ENCODE peak calls at places on chromosomes 5 and 9, in ten cellular contexts. One of them, this sample, is unnamed.

GRCh38 chr5:173278641-173279040 is 43.6 kb upstream of the NKX2-5 start:
- DNase-seq in tibial artery: no peak
- DNase-seq in SK-N-MC: no peak
- DNase-seq in mammary epithelial cell: no peak
- DNase-seq in testis: no peak
- DNase-seq in GM12878: no peak
- DNase-seq in aorta: no peak
- DNase-seq in naive thymus-derived CD4-positive, alpha-beta T cell: no peak
- DNase-seq in colonic mucosa: no peak
- DNase-seq in ascending aorta: no peak
- DNase-seq in this sample: no peak

GRCh38 chr9:93126151-93126781 is 7.8 kb downstream of the NINJ1 start:
- DNase-seq in SK-N-MC: no peak
- DNase-seq in naive thymus-derived CD4-positive, alpha-beta T cell: peak; percentile 31
- DNase-seq in colonic mucosa: no peak
- DNase-seq in mammary epithelial cell: no peak
- DNase-seq in aorta: peak; percentile 43
- DNase-seq in testis: no peak
- DNase-seq in tibial artery: peak; percentile 17
- DNase-seq in ascending aorta: peak; percentile 57
- DNase-seq in GM12878: no peak
- DNase-seq in this sample: no peak

GRCh38 chr5:11560915-11561697 is 343.1 kb downstream of the CTNND2 start:
- DNase-seq in ascending aorta: no peak
- DNase-seq in mammary epithelial cell: no peak
- DNase-seq in aorta: no peak
- DNase-seq in naive thymus-derived CD4-positive, alpha-beta T cell: no peak
- DNase-seq in colonic mucosa: no peak
- DNase-seq in SK-N-MC: no peak
- DNase-seq in testis: no peak
- DNase-seq in tibial artery: no peak
- DNase-seq in GM12878: no peak
- DNase-seq in this sample: no peak

GRCh38 chr9:107712390-107712789 is 222.8 kb upstream of the KLF4 start:
- DNase-seq in aorta: no peak
- DNase-seq in GM12878: no peak
- DNase-seq in testis: no peak
- DNase-seq in naive thymus-derived CD4-positive, alpha-beta T cell: no peak
- DNase-seq in SK-N-MC: no peak
- DNase-seq in tibial artery: no peak
- DNase-seq in ascending aorta: no peak
- DNase-seq in mammary epithelial cell: peak; percentile 94
- DNase-seq in colonic mucosa: no peak
- DNase-seq in this sample: no peak

GRCh38 chr5:16934123-16934522 is 2.0 kb downstream of the MYO10 start:
- DNase-seq in GM12878: no peak
- DNase-seq in aorta: peak; percentile 71
- DNase-seq in ascending aorta: peak; percentile 66
- DNase-seq in testis: peak; percentile 83
- DNase-seq in colonic mucosa: peak; percentile 90
- DNase-seq in naive thymus-derived CD4-positive, alpha-beta T cell: no peak
- DNase-seq in tibial artery: peak; percentile 37
- DNase-seq in SK-N-MC: peak; percentile 85
- DNase-seq in mammary epithelial cell: peak; percentile 68
- DNase-seq in this sample: no peak

GRCh38 chr5:79146352-79146751 is 34.7 kb downstream of the BHMT start:
- DNase-seq in aorta: no peak
- DNase-seq in SK-N-MC: no peak
- DNase-seq in mammary epithelial cell: peak; percentile 88
- DNase-seq in tibial artery: no peak
- DNase-seq in colonic mucosa: no peak
- DNase-seq in naive thymus-derived CD4-positive, alpha-beta T cell: no peak
- DNase-seq in ascending aorta: no peak
- DNase-seq in testis: no peak
- DNase-seq in GM12878: no peak
- DNase-seq in this sample: no peak

GRCh38 chr5:98248949-98249348 is 524.5 kb upstream of the RGMB start:
- DNase-seq in naive thymus-derived CD4-positive, alpha-beta T cell: no peak
- DNase-seq in GM12878: no peak
- DNase-seq in tibial artery: no peak
- DNase-seq in ascending aorta: no peak
- DNase-seq in SK-N-MC: no peak
- DNase-seq in colonic mucosa: no peak
- DNase-seq in mammary epithelial cell: peak; percentile 63
- DNase-seq in aorta: no peak
- DNase-seq in testis: no peak
- DNase-seq in this sample: no peak

GRCh38 chr9:90162819-90163218 is 479.8 kb downstream of the DIRAS2 start:
- DNase-seq in GM12878: no peak
- DNase-seq in aorta: no peak
- DNase-seq in SK-N-MC: no peak
- DNase-seq in naive thymus-derived CD4-positive, alpha-beta T cell: no peak
- DNase-seq in tibial artery: no peak
- DNase-seq in ascending aorta: no peak
- DNase-seq in testis: no peak
- DNase-seq in colonic mucosa: peak; percentile 53
- DNase-seq in mammary epithelial cell: no peak
- DNase-seq in this sample: no peak

GRCh38 chr5:107516452-107517184 is 154.1 kb downstream of the EFNA5 start:
- DNase-seq in naive thymus-derived CD4-positive, alpha-beta T cell: no peak
- DNase-seq in GM12878: no peak
- DNase-seq in mammary epithelial cell: no peak
- DNase-seq in colonic mucosa: no peak
- DNase-seq in aorta: no peak
- DNase-seq in tibial artery: no peak
- DNase-seq in SK-N-MC: peak; percentile 55
- DNase-seq in testis: no peak
- DNase-seq in ascending aorta: no peak
- DNase-seq in this sample: no peak

GRCh38 chr9:138040446-138041430 is 163.2 kb downstream of the CACNA1B start:
- DNase-seq in SK-N-MC: no peak
- DNase-seq in colonic mucosa: no peak
- DNase-seq in ascending aorta: peak; percentile 33
- DNase-seq in aorta: no peak
- DNase-seq in naive thymus-derived CD4-positive, alpha-beta T cell: no peak
- DNase-seq in GM12878: no peak
- DNase-seq in mammary epithelial cell: no peak
- DNase-seq in testis: peak; percentile 9
- DNase-seq in tibial artery: no peak
- DNase-seq in this sample: no peak

GRCh38 chr9:91812191-91812590 is 137.8 kb downstream of the ROR2 start:
- DNase-seq in SK-N-MC: no peak
- DNase-seq in mammary epithelial cell: no peak
- DNase-seq in colonic mucosa: no peak
- DNase-seq in naive thymus-derived CD4-positive, alpha-beta T cell: no peak
- DNase-seq in tibial artery: no peak
- DNase-seq in testis: no peak
- DNase-seq in aorta: no peak
- DNase-seq in ascending aorta: no peak
- DNase-seq in GM12878: no peak
- DNase-seq in this sample: no peak

GRCh38 chr5:78518365-78519197 is 130.0 kb downstream of the LHFPL2 start:
- DNase-seq in ascending aorta: peak; percentile 90
- DNase-seq in testis: peak; percentile 60
- DNase-seq in colonic mucosa: no peak
- DNase-seq in GM12878: no peak
- DNase-seq in tibial artery: peak; percentile 68
- DNase-seq in aorta: peak; percentile 82
- DNase-seq in naive thymus-derived CD4-positive, alpha-beta T cell: no peak
- DNase-seq in mammary epithelial cell: peak; percentile 92
- DNase-seq in SK-N-MC: no peak
- DNase-seq in this sample: no peak

GRCh38 chr9:4923580-4924544 is 61.2 kb upstream of the JAK2 start:
- DNase-seq in mammary epithelial cell: peak; percentile 28
- DNase-seq in GM12878: no peak
- DNase-seq in naive thymus-derived CD4-positive, alpha-beta T cell: peak; percentile 30
- DNase-seq in testis: peak; percentile 32
- DNase-seq in aorta: no peak
- DNase-seq in ascending aorta: no peak
- DNase-seq in tibial artery: no peak
- DNase-seq in SK-N-MC: no peak
- DNase-seq in colonic mucosa: no peak
- DNase-seq in this sample: no peak

GRCh38 chr5:177435847-177436536 is 9.5 kb downstream of the GRK6 start:
- DNase-seq in mammary epithelial cell: no peak
- DNase-seq in colonic mucosa: no peak
- DNase-seq in naive thymus-derived CD4-positive, alpha-beta T cell: no peak
- DNase-seq in aorta: no peak
- DNase-seq in GM12878: no peak
- DNase-seq in testis: no peak
- DNase-seq in tibial artery: no peak
- DNase-seq in ascending aorta: no peak
- DNase-seq in SK-N-MC: no peak
- DNase-seq in this sample: no peak

DNA sequence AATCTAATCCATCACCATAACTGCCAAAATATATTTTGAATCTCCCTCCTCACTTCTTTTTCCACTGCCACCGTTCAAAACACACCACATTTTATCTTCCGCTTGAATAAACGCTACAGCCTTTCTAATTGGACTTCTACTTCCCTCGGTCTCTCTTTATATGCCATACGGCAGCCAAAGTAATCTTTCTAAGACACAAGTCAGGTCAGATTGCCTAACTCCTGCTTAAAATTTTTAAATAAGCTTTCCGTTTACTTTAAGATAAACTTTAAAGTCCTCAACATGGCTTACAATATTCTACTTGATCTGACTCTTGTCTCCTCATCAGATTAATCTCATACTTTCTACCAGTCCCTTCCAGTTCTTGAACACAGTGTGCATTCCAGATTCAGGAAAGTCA is 9.7 kb downstream of the AFF4 start:
- DNase-seq in tibial artery: no peak
- DNase-seq in ascending aorta: no peak
- DNase-seq in aorta: no peak
- DNase-seq in GM12878: no peak
- DNase-seq in SK-N-MC: no peak
- DNase-seq in colonic mucosa: no peak
- DNase-seq in mammary epithelial cell: no peak
- DNase-seq in testis: no peak
- DNase-seq in naive thymus-derived CD4-positive, alpha-beta T cell: no peak
- DNase-seq in this sample: no peak
- H3K4me3 ChIP-seq in tibial artery: no peak overlapping the region
- H3K4me3 ChIP-seq in ascending aorta: peak overlapping the region; percentile 8
- H3K4me3 ChIP-seq in aorta: no peak overlapping the region
- H3K4me3 ChIP-seq in GM12878: no peak overlapping the region
- H3K4me3 ChIP-seq in SK-N-MC: no peak overlapping the region
- H3K4me3 ChIP-seq in colonic mucosa: no peak overlapping the region
- H3K4me3 ChIP-seq in mammary epithelial cell: no peak overlapping the region
- H3K4me3 ChIP-seq in testis: no peak overlapping the region
- H3K4me3 ChIP-seq in naive thymus-derived CD4-positive, alpha-beta T cell: no peak overlapping the region
- H3K4me3 ChIP-seq in this sample: no peak overlapping the region

GRCh38 chr5:96340357-96340756 is 92.7 kb downstream of the PCSK1 start:
- DNase-seq in SK-N-MC: no peak
- DNase-seq in aorta: no peak
- DNase-seq in tibial artery: peak; percentile 44
- DNase-seq in mammary epithelial cell: no peak
- DNase-seq in GM12878: no peak
- DNase-seq in naive thymus-derived CD4-positive, alpha-beta T cell: no peak
- DNase-seq in colonic mucosa: no peak
- DNase-seq in ascending aorta: no peak
- DNase-seq in testis: no peak
- DNase-seq in this sample: no peak
- H3K27ac ChIP-seq in SK-N-MC: no peak overlapping the region
- H3K27ac ChIP-seq in aorta: no peak overlapping the region
- H3K27ac ChIP-seq in tibial artery: peak overlapping the region; percentile 84
- H3K27ac ChIP-seq in mammary epithelial cell: no peak overlapping the region
- H3K27ac ChIP-seq in GM12878: no peak overlapping the region
- H3K27ac ChIP-seq in naive thymus-derived CD4-positive, alpha-beta T cell: no peak overlapping the region
- H3K27ac ChIP-seq in colonic mucosa: no peak overlapping the region
- H3K27ac ChIP-seq in ascending aorta: peak overlapping the region; percentile 80
- H3K27ac ChIP-seq in testis: peak overlapping the region; percentile 77
- H3K27ac ChIP-seq in this sample: no peak overlapping the region

GRCh38 chr5:157486861-157487260 is 26.8 kb downstream of the NIPAL4 start:
- DNase-seq in naive thymus-derived CD4-positive, alpha-beta T cell: no peak
- DNase-seq in aorta: no peak
- DNase-seq in ascending aorta: no peak
- DNase-seq in GM12878: no peak
- DNase-seq in colonic mucosa: no peak
- DNase-seq in testis: peak; percentile 21
- DNase-seq in tibial artery: no peak
- DNase-seq in mammary epithelial cell: no peak
- DNase-seq in SK-N-MC: no peak
- DNase-seq in this sample: no peak

GRCh38 chr5:157485811-157486739 is 26.1 kb downstream of the NIPAL4 start:
- DNase-seq in testis: no peak
- DNase-seq in SK-N-MC: no peak
- DNase-seq in aorta: no peak
- DNase-seq in mammary epithelial cell: no peak
- DNase-seq in ascending aorta: no peak
- DNase-seq in colonic mucosa: no peak
- DNase-seq in naive thymus-derived CD4-positive, alpha-beta T cell: no peak
- DNase-seq in tibial artery: no peak
- DNase-seq in GM12878: no peak
- DNase-seq in this sample: no peak

GRCh38 chr5:157485340-157485739 is 25.3 kb downstream of the NIPAL4 start:
- DNase-seq in testis: no peak
- DNase-seq in naive thymus-derived CD4-positive, alpha-beta T cell: no peak
- DNase-seq in ascending aorta: no peak
- DNase-seq in aorta: no peak
- DNase-seq in GM12878: no peak
- DNase-seq in mammary epithelial cell: no peak
- DNase-seq in tibial artery: no peak
- DNase-seq in colonic mucosa: no peak
- DNase-seq in SK-N-MC: no peak
- DNase-seq in this sample: no peak

GRCh38 chr5:157487358-157487757 is 27.3 kb downstream of the NIPAL4 start:
- DNase-seq in GM12878: no peak
- DNase-seq in naive thymus-derived CD4-positive, alpha-beta T cell: no peak
- DNase-seq in ascending aorta: no peak
- DNase-seq in mammary epithelial cell: no peak
- DNase-seq in aorta: no peak
- DNase-seq in testis: no peak
- DNase-seq in colonic mucosa: no peak
- DNase-seq in tibial artery: no peak
- DNase-seq in SK-N-MC: no peak
- DNase-seq in this sample: no peak

GRCh38 chr5:157484768-157485167 is 24.8 kb downstream of the NIPAL4 start:
- DNase-seq in mammary epithelial cell: no peak
- DNase-seq in testis: no peak
- DNase-seq in naive thymus-derived CD4-positive, alpha-beta T cell: no peak
- DNase-seq in GM12878: no peak
- DNase-seq in colonic mucosa: no peak
- DNase-seq in SK-N-MC: no peak
- DNase-seq in aorta: no peak
- DNase-seq in tibial artery: peak; percentile 78
- DNase-seq in ascending aorta: no peak
- DNase-seq in this sample: no peak
- H3K4me3 ChIP-seq in mammary epithelial cell: no peak overlapping the region
- H3K4me3 ChIP-seq in testis: no peak overlapping the region
- H3K4me3 ChIP-seq in naive thymus-derived CD4-positive, alpha-beta T cell: no peak overlapping the region
- H3K4me3 ChIP-seq in GM12878: no peak overlapping the region
- H3K4me3 ChIP-seq in colonic mucosa: no peak overlapping the region
- H3K4me3 ChIP-seq in SK-N-MC: no peak overlapping the region
- H3K4me3 ChIP-seq in aorta: no peak overlapping the region
- H3K4me3 ChIP-seq in tibial artery: no peak overlapping the region
- H3K4me3 ChIP-seq in ascending aorta: no peak overlapping the region
- H3K4me3 ChIP-seq in this sample: no peak overlapping the region

DNA sequence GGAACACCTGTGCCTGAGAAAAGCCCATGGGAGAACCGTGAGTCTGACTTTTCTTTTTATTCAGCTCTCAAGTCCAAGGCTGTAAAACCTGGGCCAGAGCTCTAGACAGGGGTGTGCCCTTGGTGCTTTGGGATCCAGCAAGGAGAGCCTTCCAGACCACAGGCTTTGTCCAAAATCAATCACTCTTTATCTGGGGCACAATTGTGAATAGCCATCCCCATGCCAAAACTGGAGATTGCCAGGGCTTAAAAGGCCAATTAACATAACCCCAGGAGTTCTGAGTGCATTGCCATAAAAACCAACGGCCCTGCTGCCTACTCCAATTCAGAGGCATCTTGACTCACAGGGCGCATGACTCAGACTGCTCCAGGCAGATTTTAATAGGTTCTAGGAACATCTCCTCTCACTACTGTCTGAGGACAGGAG is 391.8 kb downstream of the ARHGEF28 start:
- DNase-seq in GM12878: no peak
- DNase-seq in colonic mucosa: no peak
- DNase-seq in naive thymus-derived CD4-positive, alpha-beta T cell: no peak
- DNase-seq in tibial artery: no peak
- DNase-seq in mammary epithelial cell: peak; percentile 94
- DNase-seq in testis: no peak
- DNase-seq in ascending aorta: no peak
- DNase-seq in SK-N-MC: no peak
- DNase-seq in aorta: no peak
- DNase-seq in this sample: peak; percentile 80
- H3K27ac ChIP-seq in GM12878: no peak overlapping the region
- H3K27ac ChIP-seq in colonic mucosa: no peak overlapping the region
- H3K27ac ChIP-seq in naive thymus-derived CD4-positive, alpha-beta T cell: no peak overlapping the region
- H3K27ac ChIP-seq in tibial artery: no peak overlapping the region
- H3K27ac ChIP-seq in mammary epithelial cell: peak overlapping the region; percentile 82
- H3K27ac ChIP-seq in testis: no peak overlapping the region
- H3K27ac ChIP-seq in ascending aorta: no peak overlapping the region
- H3K27ac ChIP-seq in SK-N-MC: no peak overlapping the region
- H3K27ac ChIP-seq in aorta: no peak overlapping the region
- H3K27ac ChIP-seq in this sample: no peak overlapping the region

This sample was measured in esophagus muscularis mucosa.